ENCODE peak calls at places on chromosomes 6 and 20, in four cellular contexts. A is sigmoid colon, N is IMR-90, V is A549. I is an unnamed sample. For H3K4me1, the result is how much of the 10 kb centered on the place peaks cover.

GRCh38 chr20:38864662-38865061 is 59.2 kb downstream of the PPP1R16B start:
- DNase-seq in A (no peak), N (no peak), V (no peak), I (no peak)

GRCh38 chr6:89406157-89406556 is 5.9 kb downstream of the RRAGD start:
- DNase-seq in A (no peak), N (no peak), V (no peak), I (no peak)

GRCh38 chr6:67663105-67663895 is 971.8 kb upstream of the ADGRB3 start:
- DNase-seq in A (peak), N (no peak), V (no peak), I (no peak)

GRCh38 chr20:1803216-1804128 is 91.7 kb upstream of the SIRPA start:
- DNase-seq in A (peak), N (peak), V (no peak), I (no peak)

GRCh38 chr6:122482750-122483080 is 11.1 kb upstream of the SERINC1 start:
- DNase-seq in A (no peak), N (no peak), V (no peak), I (no peak)

GRCh38 chr6:4999586-4999985 is 4.3 kb downstream of the RPP40 start:
- DNase-seq in A (no peak), N (no peak), V (no peak), I (no peak)

GRCh38 chr6:15793288-15793687 is 130.5 kb upstream of the DTNBP1 start:
- DNase-seq in A (no peak), N (peak), V (no peak), I (peak)

GRCh38 chr6:27296106-27296783 is 15.8 kb downstream of the POM121L2 start:
- DNase-seq in A (no peak), N (peak), V (peak), I (peak)

GRCh38 chr6:2891768-2892170 is 11.3 kb downstream of the SERPINB9 start:
- DNase-seq in A (no peak), N (no peak), V (no peak), I (peak)

DNA sequence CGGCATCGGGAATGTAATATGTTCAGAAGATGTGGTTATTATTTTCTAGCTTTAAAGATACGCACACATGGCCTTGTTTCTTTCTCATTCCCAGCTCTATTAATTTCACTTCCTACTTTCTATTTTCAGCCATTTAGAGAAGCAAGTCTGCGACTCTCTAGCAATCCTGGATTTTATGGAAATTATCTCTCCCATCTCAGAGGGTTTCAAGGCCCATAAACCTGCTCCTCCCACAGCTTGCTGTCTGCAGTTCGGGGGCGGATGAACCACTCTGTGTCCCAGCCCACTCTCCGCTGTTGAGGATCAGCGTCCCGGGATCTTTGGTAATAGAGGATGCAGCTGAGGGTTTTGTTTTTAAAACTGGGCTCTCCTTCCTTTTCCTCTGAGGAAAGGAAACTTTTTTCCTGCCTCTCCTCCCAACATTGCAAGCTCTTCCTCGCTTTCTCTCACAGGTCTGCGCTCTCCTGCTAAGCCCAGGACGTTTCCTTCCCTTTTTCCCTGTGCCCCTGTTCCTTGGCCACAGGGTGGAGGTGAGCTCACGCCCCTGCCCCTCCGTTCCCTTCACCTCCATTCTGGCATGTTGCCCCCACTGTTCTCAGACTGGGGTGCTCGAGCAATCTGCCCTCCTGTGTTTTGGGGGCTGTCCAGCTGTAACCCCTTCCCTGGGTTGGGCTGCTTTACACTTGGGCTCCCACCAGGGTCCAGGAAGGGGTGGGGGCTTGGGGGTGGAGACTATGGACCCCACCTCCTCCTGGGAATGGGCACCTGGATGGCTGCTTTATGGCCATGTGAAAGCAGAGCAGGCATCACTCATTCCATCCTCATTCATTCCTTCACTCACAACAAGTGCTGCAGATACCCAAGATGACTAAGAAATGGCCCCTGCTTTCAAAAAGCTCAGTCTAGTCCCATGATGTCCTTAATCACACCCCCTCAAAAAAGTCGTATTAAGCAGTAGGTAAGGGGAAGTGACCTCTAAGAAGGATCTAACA is 54.9 kb downstream of the ZBTB9 start:
- DNase-seq in A (no peak), N (no peak), V (no peak), I (no peak)
- H3K4me3 ChIP-seq in A (peak), N (no peak), V (no peak), I (no peak)

GRCh38 chr20:32007787-32008616 is 2.2 kb upstream of the CCM2L start:
- DNase-seq in A (no peak), N (no peak), V (no peak), I (peak)
- H3K4me1 ChIP-seq in A (under half), N (under half), V (under half), I (under half)

DNA sequence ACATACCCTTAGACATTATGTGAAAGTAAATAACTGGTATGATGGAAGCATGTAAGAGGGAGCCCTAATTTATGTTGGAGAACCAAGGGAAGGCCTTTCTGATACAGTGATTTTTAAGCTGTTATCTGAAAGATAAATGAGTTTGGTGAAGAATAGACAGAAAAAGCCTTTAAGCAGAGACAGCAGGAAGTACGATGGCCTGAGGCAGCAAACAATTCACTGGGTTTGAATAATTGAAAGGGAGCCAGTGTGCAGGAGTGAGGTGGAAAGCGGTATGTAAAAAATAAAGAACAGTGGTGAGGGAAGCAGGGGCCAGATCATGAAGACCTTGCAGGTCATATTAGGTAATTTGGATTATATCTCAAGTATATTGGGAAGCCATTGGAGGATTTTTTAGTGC is 4.1 kb upstream of the RAB23 start:
- DNase-seq in A (no peak), N (no peak), V (no peak), I (no peak)
- H3K4me3 ChIP-seq in A (no peak), N (no peak), V (no peak), I (no peak)

GRCh38 chr6:159100789-159101182 is 56.0 kb upstream of the TAGAP start:
- DNase-seq in A (no peak), N (no peak), V (no peak), I (peak)
- H3K4me1 ChIP-seq in A (under half), N (under half), V (under half), I (under half)

DNA sequence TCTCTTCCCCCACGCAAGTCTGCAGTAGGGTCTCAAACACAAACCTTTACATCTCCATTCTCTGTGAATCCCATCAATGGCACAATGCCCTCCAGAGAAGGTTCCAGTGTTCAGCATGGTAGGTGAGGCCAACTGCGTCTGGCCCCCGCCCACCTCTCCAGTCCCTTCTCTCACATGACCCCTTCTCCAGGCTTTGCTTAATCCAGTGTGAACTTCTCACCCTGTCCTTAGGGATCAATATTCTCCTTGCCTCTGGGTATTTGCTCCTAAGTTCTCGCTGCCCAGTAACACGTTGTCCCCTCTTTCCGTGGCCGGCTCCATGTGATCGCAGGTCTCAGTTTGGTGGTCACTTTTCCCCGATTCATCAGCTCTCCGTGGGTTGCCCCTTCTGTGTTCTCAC is 225.1 kb upstream of the PMEPA1 start:
- DNase-seq in A (no peak), N (no peak), V (no peak), I (no peak)
- H3K4me3 ChIP-seq in A (no peak), N (no peak), V (no peak), I (no peak)

I was measured in SJCRH30.